ENCODE peak calls at places on chromosomes 11 and 22, in five cellular contexts. A is substantia nigra; T is glutamatergic neuron; C is SIG-M5; U is stimulated activated CD4-positive, alpha-beta T cell treated with anti-CD3 and anti-CD28 coated beads, TNF-alpha, amount 100 ng/mL, for 1 hour. G is an unnamed sample.

GRCh38 chr11:37946155-37946766 is 1348.2 kb upstream of the RAG2 start:
- DNase-seq in A (no peak), T (no peak), C (no peak), U (no peak), G (peak; percentile 70)

GRCh38 chr11:72807021-72807693 is 7.1 kb upstream of the ATG16L2 start:
- DNase-seq in A (no peak), T (no peak), C (peak; percentile 83), U (no peak), G (peak; percentile 57)

GRCh38 chr11:118277312-118277711 is 13.2 kb upstream of the MPZL2 start:
- DNase-seq in A (no peak), T (no peak), C (no peak), U (no peak), G (no peak)

GRCh38 chr22:20061481-20061861 is 18.6 kb upstream of the DGCR8 start:
- DNase-seq in A (no peak), T (no peak), C (no peak), U (no peak), G (no peak)

GRCh38 chr11:124867700-124868099 is 2.5 kb downstream of the ROBO3 start:
- DNase-seq in A (no peak), T (peak; percentile 54), C (no peak), U (no peak), G (peak; percentile 64)

GRCh38 chr11:1178906-1179305 is 21.2 kb downstream of the MUC5AC start:
- DNase-seq in A (no peak), T (peak; percentile 11), C (no peak), U (no peak), G (no peak)

GRCh38 chr22:46593211-46593676 is 26.9 kb upstream of the GRAMD4 start:
- DNase-seq in A (no peak), T (no peak), C (peak; percentile 48), U (no peak), G (no peak)

GRCh38 chr11:119608781-119609180 is 120.2 kb downstream of the NECTIN1 start:
- DNase-seq in A (no peak), T (no peak), C (no peak), U (no peak), G (no peak)

GRCh38 chr22:37460684-37461083 is 25.5 kb downstream of the MFNG start:
- DNase-seq in A (no peak), T (no peak), C (no peak), U (no peak), G (no peak)

GRCh38 chr11:117175104-117175503 is 3.4 kb upstream of the SIDT2 start:
- DNase-seq in A (peak; percentile 43), T (no peak), C (no peak), U (no peak), G (no peak)

GRCh38 chr11:66718320-66718971 is 10.6 kb downstream of the SPTBN2 start:
- DNase-seq in A (no peak), T (peak; percentile 46), C (no peak), U (no peak), G (no peak)

G was measured in adipocyte.